ENCODE peak calls at places on chromosomes 16 and 17, in eight cellular contexts. D is tibial artery; B is left ventricle myocardium inferior; H is activated naive CD8-positive, alpha-beta T cell treated with anti-CD3 and anti-CD28 coated beads for 36 hours; E is endodermal cell; K is GM12865; Z is DMS 273 treated with DMSO at 0.1 percent for 48 hours; S is GM19239. P is an unnamed sample.

GRCh38 chr17:47335101-47335936 is 11.6 kb downstream of the EFCAB13 start:
- DNase-seq in D (no peak), B (no peak), H (no peak), E (peak), K (no peak), Z (no peak), S (no peak), P (no peak)

GRCh38 chr17:74514632-74515035 is 16.6 kb downstream of the CD300LB start:
- DNase-seq in D (no peak), B (no peak), H (no peak), E (no peak), K (no peak), Z (no peak), S (no peak), P (no peak)

GRCh38 chr16:89000207-89000959 is 23.4 kb upstream of the CBFA2T3 start:
- DNase-seq in D (no peak), B (no peak), H (no peak), E (no peak), K (no peak), Z (no peak), S (no peak), P (no peak)

GRCh38 chr17:4744999-4745969 is 5.6 kb upstream of the CXCL16 start:
- DNase-seq in D (no peak), B (no peak), H (no peak), E (peak), K (no peak), Z (no peak), S (no peak), P (no peak)

GRCh38 chr17:33778505-33779398 is 476.3 kb upstream of the CCL2 start:
- DNase-seq in D (no peak), B (peak), H (peak), E (peak), K (peak), Z (peak), S (peak), P (peak)

GRCh38 chr17:40495140-40495539 is 6.3 kb downstream of the TNS4 start:
- DNase-seq in D (no peak), B (no peak), H (no peak), E (no peak), K (no peak), Z (no peak), S (no peak), P (no peak)

GRCh38 chr16:24409045-24409444 is 130.3 kb upstream of the RBBP6 start:
- DNase-seq in D (no peak), B (no peak), H (no peak), E (peak), K (peak), Z (no peak), S (no peak), P (no peak)

GRCh38 chr16:15597135-15597534 is 45.8 kb downstream of the MARF1 start:
- DNase-seq in D (no peak), B (no peak), H (no peak), E (no peak), K (no peak), Z (no peak), S (no peak), P (no peak)

GRCh38 chr17:15513058-15513858 is 45.8 kb upstream of the CDRT4 start:
- DNase-seq in D (no peak), B (no peak), H (no peak), E (no peak), K (no peak), Z (no peak), S (no peak), P (no peak)

GRCh38 chr17:82212331-82213250 is at the start of gene CCDC57:
- DNase-seq in D (peak), B (peak), H (peak), E (peak), K (peak), Z (no peak), S (peak), P (peak)

GRCh38 chr16:1817716-1818115 is 8.9 kb downstream of the HAGH start:
- DNase-seq in D (no peak), B (no peak), H (no peak), E (no peak), K (no peak), Z (no peak), S (no peak), P (no peak)

GRCh38 chr17:50055426-50056216 is at the start of gene ITGA3:
- DNase-seq in D (peak), B (peak), H (peak), E (peak), K (peak), Z (peak), S (peak), P (peak)

GRCh38 chr17:63489291-63489690 is 12.4 kb downstream of the ACE start:
- DNase-seq in D (no peak), B (no peak), H (no peak), E (no peak), K (no peak), Z (no peak), S (no peak), P (peak)

GRCh38 chr17:50426814-50427787 is 1.1 kb downstream of the ACSF2 start:
- DNase-seq in D (no peak), B (peak), H (peak), E (peak), K (peak), Z (no peak), S (peak), P (no peak)

GRCh38 chr17:44830359-44831269 is 527 bp upstream of the GJC1 start:
- DNase-seq in D (peak), B (no peak), H (no peak), E (peak), K (no peak), Z (no peak), S (no peak), P (no peak)

GRCh38 chr16:81189100-81189664 is 49.3 kb upstream of the BCO1 start:
- DNase-seq in D (peak), B (peak), H (no peak), E (no peak), K (no peak), Z (no peak), S (no peak), P (no peak)

GRCh38 chr17:80122026-80122575 is 20.7 kb downstream of the GAA start:
- DNase-seq in D (no peak), B (no peak), H (no peak), E (no peak), K (no peak), Z (no peak), S (no peak), P (no peak)

GRCh38 chr17:14428640-14429029 is 127.8 kb downstream of the HS3ST3B1 start:
- DNase-seq in D (no peak), B (no peak), H (peak), E (no peak), K (no peak), Z (no peak), S (no peak), P (no peak)

GRCh38 chr16:89315791-89316581 is 98.5 kb downstream of the ZNF778 start:
- DNase-seq in D (no peak), B (peak), H (peak), E (no peak), K (peak), Z (no peak), S (peak), P (peak)

GRCh38 chr16:65658339-65659275 is 536.7 kb upstream of the CDH11 start:
- DNase-seq in D (no peak), B (no peak), H (no peak), E (peak), K (no peak), Z (no peak), S (no peak), P (no peak)

GRCh38 chr17:31310260-31310659 is 3.6 kb downstream of the EVI2B start:
- DNase-seq in D (no peak), B (no peak), H (peak), E (no peak), K (peak), Z (no peak), S (no peak), P (no peak)

GRCh38 chr16:2015117-2015946 is 4.3 kb upstream of the NPW start:
- DNase-seq in D (no peak), B (no peak), H (no peak), E (no peak), K (no peak), Z (peak), S (no peak), P (no peak)

GRCh38 chr17:41810659-41811548 is 845 bp downstream of the P3H4 start:
- DNase-seq in D (no peak), B (no peak), H (no peak), E (peak), K (no peak), Z (no peak), S (no peak), P (no peak)

GRCh38 chr17:29710891-29711418 is 88.2 kb upstream of the CORO6 start:
- DNase-seq in D (no peak), B (no peak), H (no peak), E (no peak), K (peak), Z (no peak), S (no peak), P (no peak)

GRCh38 chr16:4682616-4683254 is 10.6 kb upstream of the NUDT16L1 start:
- DNase-seq in D (no peak), B (no peak), H (peak), E (peak), K (no peak), Z (no peak), S (no peak), P (no peak)

GRCh38 chr17:17412331-17412730 is 64.5 kb upstream of the MED9 start:
- DNase-seq in D (no peak), B (no peak), H (no peak), E (no peak), K (no peak), Z (no peak), S (no peak), P (no peak)

GRCh38 chr17:42129109-42129837 is 6.7 kb downstream of the HSPB9 start:
- DNase-seq in D (peak), B (peak), H (no peak), E (no peak), K (no peak), Z (no peak), S (no peak), P (no peak)

GRCh38 chr16:51723016-51723724 is 572.1 kb upstream of the SALL1 start:
- DNase-seq in D (no peak), B (no peak), H (no peak), E (no peak), K (no peak), Z (no peak), S (no peak), P (no peak)

GRCh38 chr16:64545769-64546168 is 576.1 kb downstream of the CDH11 start:
- DNase-seq in D (no peak), B (no peak), H (no peak), E (no peak), K (no peak), Z (no peak), S (no peak), P (no peak)

GRCh38 chr16:7513429-7513828 is 180.8 kb downstream of the RBFOX1 start:
- DNase-seq in D (no peak), B (no peak), H (no peak), E (peak), K (peak), Z (no peak), S (no peak), P (no peak)